ENCODE peak calls at places on chromosomes 12 and 14, in six cellular contexts. U is suprapubic skin, O is adipocyte, Q is ovary, I is aorta, V is testis. L is an unnamed sample.

GRCh38 chr14:46580941-46581671 is 70.5 kb downstream of the RPL10L start:
- DNase-seq in U (no peak), O (peak; percentile 1), Q (no peak), I (no peak), V (peak; percentile 42), L (no peak)

GRCh38 chr12:123108682-123109066 is 42.2 kb downstream of the PITPNM2 start:
- DNase-seq in U (no peak), Q (no peak), I (peak; percentile 23), O (no peak), V (no peak), L (no peak)

GRCh38 chr12:121137512-121137911 is 4.8 kb downstream of the P2RX7 start:
- DNase-seq in V (no peak), Q (no peak), O (no peak), U (no peak), I (no peak), L (no peak)

GRCh38 chr12:68446896-68447806 is 115.0 kb upstream of the MDM1 start:
- DNase-seq in U (no peak), V (no peak), Q (no peak), O (peak; percentile 65), I (no peak), L (no peak)

GRCh38 chr14:55107766-55108554 is 21.1 kb upstream of the LGALS3 start:
- DNase-seq in V (peak; percentile 94), O (peak; percentile 97), Q (peak; percentile 94), I (peak; percentile 95), U (peak; percentile 94), L (peak; percentile 95)

GRCh38 chr12:12319501-12320322 is 30.3 kb downstream of the MANSC1 start:
- DNase-seq in I (no peak), O (peak; percentile 59), U (no peak), Q (peak; percentile 40), V (no peak), L (no peak)

GRCh38 chr12:59650594-59651229 is 54.9 kb downstream of the SLC16A7 start:
- DNase-seq in U (no peak), I (no peak), Q (no peak), V (no peak), O (no peak), L (no peak)

GRCh38 chr12:50185975-50186663 is 18.9 kb upstream of the CERS5 start:
- DNase-seq in I (no peak), O (no peak), Q (no peak), V (no peak), U (no peak), L (peak; percentile 83)

GRCh38 chr14:37595809-37596595 is 573 bp downstream of the TTC6 start:
- DNase-seq in V (no peak), Q (no peak), U (no peak), I (no peak), O (peak; percentile 25), L (no peak)

GRCh38 chr12:109489955-109490565 is 12.6 kb downstream of the UBE3B start:
- DNase-seq in U (no peak), O (no peak), V (no peak), Q (no peak), I (no peak), L (no peak)

GRCh38 chr12:33439587-33440011 is at the start of gene SYT10:
- DNase-seq in O (peak; percentile 14), I (peak; percentile 41), Q (no peak), U (no peak), V (peak; percentile 30), L (peak; percentile 50)

GRCh38 chr12:60684988-60685655 is 1089.3 kb downstream of the SLC16A7 start:
- DNase-seq in Q (no peak), V (no peak), O (peak; percentile 4), I (no peak), U (no peak), L (no peak)
- H3K9me3 ChIP-seq in Q (no peaks in the 10 kb centered on the region), V (no peaks in the 10 kb centered on the region), O (peaks cover 2% of the 10 kb centered on the region), I (no peaks in the 10 kb centered on the region), U (no peaks in the 10 kb centered on the region), L (no peaks in the 10 kb centered on the region)

GRCh38 chr12:131018808-131019397 is 65.2 kb downstream of the ADGRD1 start:
- DNase-seq in V (no peak), O (no peak), I (no peak), U (no peak), Q (no peak), L (no peak)

GRCh38 chr12:131020326-131020725 is 66.6 kb downstream of the ADGRD1 start:
- DNase-seq in O (no peak), U (no peak), V (no peak), I (no peak), Q (no peak), L (no peak)

GRCh38 chr12:131018221-131018620 is 64.5 kb downstream of the ADGRD1 start:
- DNase-seq in O (no peak), I (no peak), V (no peak), Q (no peak), U (no peak), L (no peak)

GRCh38 chr12:131024026-131024425 is 70.3 kb downstream of the ADGRD1 start:
- DNase-seq in O (no peak), Q (no peak), I (no peak), U (no peak), V (no peak), L (no peak)

DNA sequence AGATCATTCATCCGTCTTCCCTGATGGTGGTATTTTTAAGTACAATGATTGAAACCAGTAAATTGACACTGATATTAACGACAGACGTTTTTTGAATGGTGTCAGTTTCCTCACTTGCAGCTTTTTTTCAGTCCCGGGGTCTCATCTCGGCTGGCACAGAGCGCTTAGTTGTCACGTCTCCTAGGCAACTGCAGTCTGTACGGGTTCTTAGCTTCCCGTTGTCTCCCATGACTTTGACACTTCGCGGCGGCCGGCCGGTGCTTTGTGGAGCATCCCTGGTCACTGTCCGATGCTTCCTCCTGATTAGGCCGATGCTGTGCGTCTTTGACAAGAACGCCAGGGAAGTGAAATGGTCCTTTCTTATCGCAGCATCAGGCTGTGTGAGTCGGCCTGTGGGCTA is 67.4 kb downstream of the ADGRD1 start:
- DNase-seq in I (no peak), Q (no peak), O (no peak), V (no peak), U (no peak), L (no peak)
- H3K9me3 ChIP-seq in I (no peaks in the 10 kb centered on the region), Q (no peaks in the 10 kb centered on the region), O (no peaks in the 10 kb centered on the region), V (no peaks in the 10 kb centered on the region), U (no peaks in the 10 kb centered on the region), L (no peaks in the 10 kb centered on the region)

GRCh38 chr12:126342866-126343265 is 1277.6 kb downstream of the AACS start:
- DNase-seq in O (no peak), V (no peak), Q (no peak), I (no peak), U (no peak), L (no peak)

GRCh38 chr12:126343352-126343751 is 1278.1 kb downstream of the AACS start:
- DNase-seq in O (no peak), V (no peak), U (no peak), I (no peak), Q (no peak), L (no peak)

GRCh38 chr12:126338031-126338441 is 1272.8 kb downstream of the AACS start:
- DNase-seq in O (no peak), I (no peak), U (no peak), V (no peak), Q (no peak), L (no peak)

DNA sequence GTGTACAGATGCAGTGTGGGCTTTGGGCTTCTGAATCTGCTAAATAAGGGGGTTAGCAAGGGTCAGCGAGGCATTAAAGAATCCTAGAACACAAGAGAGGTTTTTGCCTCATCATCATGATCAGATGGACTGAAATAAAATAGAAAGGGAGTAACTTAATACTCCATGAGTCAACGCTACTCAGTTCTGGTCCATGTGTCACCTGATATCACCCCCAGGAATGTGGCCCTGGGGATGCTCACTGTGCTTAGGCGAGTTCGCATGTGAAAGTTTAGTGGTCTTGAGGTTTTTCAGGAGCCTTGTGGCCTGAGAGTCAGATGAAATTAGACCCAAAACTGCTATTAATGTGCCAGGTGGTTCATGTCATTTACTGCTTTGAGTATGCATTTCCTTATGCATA is 1272.3 kb downstream of the AACS start:
- DNase-seq in U (no peak), I (no peak), O (no peak), Q (no peak), V (no peak), L (peak; percentile 55)
- H3K9me3 ChIP-seq in U (no peaks in the 10 kb centered on the region), I (peaks cover 4% of the 10 kb centered on the region), O (no peaks in the 10 kb centered on the region), Q (no peaks in the 10 kb centered on the region), V (no peaks in the 10 kb centered on the region), L (peaks cover 2% of the 10 kb centered on the region)

GRCh38 chr14:106377432-106377831 is 851.0 kb downstream of the TMEM121 start:
- DNase-seq in V (no peak), I (no peak), U (no peak), O (no peak), Q (no peak), L (no peak)

GRCh38 chr14:106378191-106378590 is 851.8 kb downstream of the TMEM121 start:
- DNase-seq in U (no peak), I (no peak), O (no peak), V (no peak), Q (no peak), L (no peak)

DNA sequence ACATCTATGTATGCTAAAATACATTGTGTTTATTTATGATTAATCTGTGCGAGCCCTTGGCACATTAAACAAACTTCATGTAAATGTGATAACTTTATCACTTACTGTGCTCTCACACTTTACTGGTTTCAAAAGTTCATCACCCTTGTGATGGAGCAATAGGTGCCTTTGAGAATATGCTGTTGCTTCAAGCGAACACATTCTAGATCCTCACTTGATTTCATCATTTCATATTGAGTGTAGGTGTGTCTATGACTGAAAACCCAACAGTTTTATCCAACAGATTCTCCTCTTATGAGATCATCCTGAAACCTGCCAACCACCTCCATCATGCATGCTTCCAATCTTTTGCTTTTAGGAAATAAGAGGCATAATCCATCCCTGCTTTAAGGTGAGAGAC is 854.4 kb downstream of the TMEM121 start:
- DNase-seq in V (no peak), I (no peak), Q (no peak), U (no peak), O (no peak), L (no peak)
- H3K9me3 ChIP-seq in V (no peaks in the 10 kb centered on the region), I (peaks cover 1% of the 10 kb centered on the region), Q (no peaks in the 10 kb centered on the region), U (no peaks in the 10 kb centered on the region), O (no peaks in the 10 kb centered on the region), L (no peaks in the 10 kb centered on the region)

GRCh38 chr14:25552826-25553225 is 502.9 kb upstream of the STXBP6 start:
- DNase-seq in V (no peak), U (no peak), O (no peak), Q (no peak), I (no peak), L (no peak)
- H3K9me3 ChIP-seq in V (no peaks in the 10 kb centered on the region), U (no peaks in the 10 kb centered on the region), O (no peaks in the 10 kb centered on the region), Q (no peaks in the 10 kb centered on the region), I (no peaks in the 10 kb centered on the region), L (no peaks in the 10 kb centered on the region)

DNA sequence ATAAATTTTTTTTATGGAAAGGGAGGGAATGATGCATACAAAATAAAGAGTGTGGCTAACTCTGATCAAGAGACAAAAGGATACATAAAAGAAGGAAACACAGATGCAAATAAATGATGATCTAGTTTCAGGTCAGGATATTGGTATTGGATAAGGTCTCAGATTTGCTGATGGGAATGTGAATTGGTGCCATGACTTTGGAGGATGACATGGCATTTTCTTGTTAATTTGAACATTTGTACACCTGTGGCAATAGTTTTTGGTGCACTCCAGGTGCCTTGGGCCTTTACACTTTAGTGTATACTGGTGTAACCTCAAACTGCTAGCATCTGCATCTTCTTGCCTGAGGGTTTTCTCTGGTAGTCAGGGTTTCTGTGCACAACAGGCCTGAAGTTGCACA is 279.3 kb downstream of the TMEM121 start:
- DNase-seq in U (no peak), Q (no peak), I (no peak), V (no peak), O (no peak), L (no peak)
- H3K9me3 ChIP-seq in U (peaks cover 24% of the 10 kb centered on the region), Q (no peaks in the 10 kb centered on the region), I (peaks cover 6% of the 10 kb centered on the region), V (no peaks in the 10 kb centered on the region), O (peaks cover 23% of the 10 kb centered on the region), L (no peaks in the 10 kb centered on the region)

L was measured in MG63.